ENCODE peak calls at places on chromosomes 1 and 21, in ten cellular contexts. K, G, J, U, X, W, E, T, B and O are unnamed samples.

GRCh38 chr1:72432645-72433267 is 150.4 kb upstream of the NEGR1 start:
- DNase-seq in K (no peak), G (no peak), J (no peak), U (no peak), X (no peak), W (no peak), E (no peak), T (no peak), B (no peak), O (no peak)

GRCh38 chr1:185539277-185539943 is 194.8 kb upstream of the HMCN1 start:
- DNase-seq in K (no peak), G (no peak), J (no peak), U (no peak), X (no peak), W (no peak), E (no peak), T (peak; percentile 44), B (no peak), O (no peak)

GRCh38 chr1:18721066-18721465 is 90.4 kb downstream of the PAX7 start:
- DNase-seq in K (no peak), G (no peak), J (no peak), U (no peak), X (no peak), W (no peak), E (no peak), T (no peak), B (no peak), O (no peak)

GRCh38 chr21:44880762-44881585 is 7.5 kb upstream of the PTTG1IP start:
- DNase-seq in K (no peak), G (peak; percentile 53), J (no peak), U (no peak), X (no peak), W (no peak), E (peak; percentile 23), T (peak; percentile 73), B (peak; percentile 91), O (no peak)

GRCh38 chr1:153796786-153797659 is 21.8 kb downstream of the SLC27A3 start:
- DNase-seq in K (peak; percentile 86), G (peak; percentile 76), J (peak; percentile 41), U (peak; percentile 72), X (peak; percentile 86), W (peak; percentile 79), E (peak; percentile 53), T (peak; percentile 61), B (peak; percentile 77), O (peak; percentile 63)

GRCh38 chr1:9371391-9371935 is 78.8 kb downstream of the SPSB1 start:
- DNase-seq in K (no peak), G (no peak), J (peak; percentile 4), U (no peak), X (no peak), W (peak; percentile 83), E (no peak), T (peak; percentile 87), B (peak; percentile 93), O (no peak)

GRCh38 chr1:156801409-156802121 is 15.1 kb downstream of the SH2D2A start:
- DNase-seq in K (no peak), G (no peak), J (no peak), U (no peak), X (no peak), W (no peak), E (no peak), T (peak; percentile 86), B (no peak), O (no peak)

GRCh38 chr21:42983102-42983501 is 8.7 kb downstream of the PKNOX1 start:
- DNase-seq in K (no peak), G (no peak), J (no peak), U (no peak), X (no peak), W (no peak), E (no peak), T (peak; percentile 38), B (peak; percentile 25), O (no peak)

GRCh38 chr1:5640845-5641244 is 351.4 kb downstream of the NPHP4 start:
- DNase-seq in K (no peak), G (no peak), J (no peak), U (no peak), X (no peak), W (peak; percentile 14), E (no peak), T (no peak), B (no peak), O (no peak)

GRCh38 chr1:47675047-47675675 is 237.3 kb downstream of the FOXD2 start:
- DNase-seq in K (no peak), G (peak; percentile 21), J (no peak), U (no peak), X (no peak), W (no peak), E (no peak), T (no peak), B (no peak), O (no peak)

GRCh38 chr1:156462954-156463795 is 37.4 kb downstream of the MEF2D start:
- DNase-seq in K (no peak), G (no peak), J (no peak), U (no peak), X (no peak), W (no peak), E (no peak), T (no peak), B (no peak), O (no peak)

GRCh38 chr1:65079941-65080340 is 68.1 kb upstream of the AK4 start:
- DNase-seq in K (no peak), G (no peak), J (no peak), U (no peak), X (no peak), W (no peak), E (no peak), T (peak; percentile 41), B (no peak), O (no peak)

GRCh38 chr1:241703001-241703400 is 50.9 kb downstream of the WDR64 start:
- DNase-seq in K (no peak), G (no peak), J (no peak), U (no peak), X (no peak), W (no peak), E (no peak), T (no peak), B (no peak), O (no peak)

GRCh38 chr1:201329801-201330200 is 46.5 kb downstream of the PKP1 start:
- DNase-seq in K (no peak), G (peak; percentile 70), J (no peak), U (no peak), X (no peak), W (no peak), E (no peak), T (no peak), B (no peak), O (no peak)

GRCh38 chr1:29236993-29237905 is 927 bp downstream of the PTPRU start:
- DNase-seq in K (no peak), G (peak; percentile 85), J (no peak), U (no peak), X (no peak), W (peak; percentile 69), E (no peak), T (peak; percentile 37), B (peak; percentile 43), O (no peak)

GRCh38 chr1:155139895-155140629 is at the start of gene DPM3:
- DNase-seq in K (peak; percentile 86), G (peak; percentile 96), J (peak; percentile 69), U (peak; percentile 77), X (peak; percentile 91), W (peak; percentile 88), E (peak; percentile 78), T (peak; percentile 71), B (peak; percentile 85), O (peak; percentile 82)

GRCh38 chr1:111364690-111365089 is 62.8 kb downstream of the OVGP1 start:
- DNase-seq in K (no peak), G (no peak), J (no peak), U (no peak), X (no peak), W (no peak), E (no peak), T (no peak), B (no peak), O (no peak)

GRCh38 chr1:201850053-201850397 is 21.1 kb downstream of the IPO9 start:
- DNase-seq in K (no peak), G (no peak), J (no peak), U (no peak), X (no peak), W (no peak), E (no peak), T (peak; percentile 86), B (peak; percentile 82), O (no peak)

GRCh38 chr1:96364576-96364975 is 357.0 kb upstream of the PTBP2 start:
- DNase-seq in K (no peak), G (no peak), J (no peak), U (no peak), X (no peak), W (no peak), E (no peak), T (peak; percentile 67), B (no peak), O (no peak)